ENCODE peak calls at places on chromosomes 6 and 20, in seven cellular contexts. T is stimulated activated CD8-positive, alpha-beta memory T cell treated with anti-CD3 and anti-CD28 coated beads, Interleukin-15, amount 100 ng/mL, for 4 hours; R is GM23248; O is CD8-positive, alpha-beta T cell; K is fibroblast of lung; D is SW480; U is T-helper 17 cell. A is an unnamed sample.
A peak's percentile ranks its signal among the peaks of the same experiment; 100 is the strongest.

GRCh38 chr6:121912905-121913304 is 477.5 kb downstream of the GJA1 start:
- DNase-seq in O (no peak), D (no peak), U (no peak), K (no peak), T (no peak), R (no peak), A (no peak)

GRCh38 chr20:57658447-57659130 is 38.4 kb upstream of the ZBP1 start:
- DNase-seq in O (peak; percentile 3), R (no peak), T (no peak), K (no peak), D (no peak), U (no peak), A (no peak)

GRCh38 chr6:137967689-137968467 is 100.8 kb downstream of the TNFAIP3 start:
- DNase-seq in R (peak; percentile 55), T (no peak), K (peak; percentile 46), U (no peak), D (no peak), O (no peak), A (no peak)

GRCh38 chr6:166581091-166581511 is 5.4 kb downstream of the RAMACL start:
- DNase-seq in K (no peak), O (no peak), T (no peak), R (no peak), D (no peak), U (no peak), A (no peak)

GRCh38 chr6:146813554-146813953 is 214.8 kb downstream of the ADGB start:
- DNase-seq in D (no peak), T (no peak), R (no peak), U (no peak), O (no peak), K (peak; percentile 43), A (no peak)

GRCh38 chr6:35737413-35738211 is 780 bp downstream of the ARMC12 start:
- DNase-seq in T (no peak), K (peak; percentile 94), O (peak; percentile 22), U (no peak), D (peak; percentile 80), R (peak; percentile 86), A (peak; percentile 87)

GRCh38 chr6:29014729-29015608 is 9.9 kb upstream of the ZNF311 start:
- DNase-seq in T (no peak), K (peak; percentile 25), O (peak; percentile 20), D (no peak), R (no peak), U (no peak), A (no peak)

GRCh38 chr20:45336530-45337366 is 11.5 kb downstream of the SDC4 start:
- DNase-seq in K (peak; percentile 70), D (peak; percentile 41), R (peak; percentile 99), U (no peak), O (no peak), T (no peak), A (peak; percentile 88)

GRCh38 chr6:1313364-1313754 is 1.5 kb downstream of the FOXQ1 start:
- DNase-seq in U (no peak), D (no peak), O (no peak), R (peak; percentile 30), K (no peak), T (no peak), A (no peak)

GRCh38 chr6:167475947-167476346 is 151.1 kb downstream of the TTLL2 start:
- DNase-seq in R (no peak), T (no peak), D (no peak), U (no peak), O (no peak), K (no peak), A (no peak)

GRCh38 chr6:85580878-85581267 is 12.8 kb downstream of the SNX14 start:
- DNase-seq in O (no peak), U (no peak), D (no peak), T (no peak), R (peak; percentile 61), K (peak; percentile 53), A (peak; percentile 54)

GRCh38 chr6:41706876-41707564 is 28.4 kb downstream of the TFEB start:
- DNase-seq in O (no peak), K (peak; percentile 72), R (peak; percentile 77), T (no peak), U (no peak), D (no peak), A (no peak)

GRCh38 chr20:54043044-54043967 is 27.1 kb downstream of the BCAS1 start:
- DNase-seq in O (no peak), D (no peak), T (no peak), K (no peak), R (peak; percentile 73), U (no peak), A (no peak)

GRCh38 chr6:169933839-169934698 is 182.6 kb downstream of the ERMARD start:
- DNase-seq in T (no peak), U (no peak), K (peak; percentile 15), R (peak; percentile 68), D (no peak), O (no peak), A (no peak)

GRCh38 chr20:18688676-18689075 is 100.8 kb downstream of the DTD1 start:
- DNase-seq in D (no peak), T (no peak), R (no peak), O (no peak), U (no peak), K (no peak), A (no peak)